ENCODE peak calls at places on chromosomes 6 and 20, in six cellular contexts. One of them, this sample, is unnamed.

GRCh38 chr6:15681946-15682345 is 19.1 kb upstream of the DTNBP1 start:
- DNase-seq in stimulated activated CD4-positive, alpha-beta T cell treated with anti-CD3 and anti-CD28 coated beads, Interleukin-2, amount 100 ng/mL, for 24 hours: no peak
- DNase-seq in colonic mucosa: no peak
- DNase-seq in GM23338: no peak
- DNase-seq in skeletal muscle cell: no peak
- DNase-seq in fibroblast of mammary gland: no peak
- DNase-seq in this sample: no peak

GRCh38 chr6:11185204-11185842 is 47.1 kb downstream of the NEDD9 start:
- DNase-seq in GM23338: no peak
- DNase-seq in stimulated activated CD4-positive, alpha-beta T cell treated with anti-CD3 and anti-CD28 coated beads, Interleukin-2, amount 100 ng/mL, for 24 hours: no peak
- DNase-seq in colonic mucosa: no peak
- DNase-seq in fibroblast of mammary gland: no peak
- DNase-seq in skeletal muscle cell: no peak
- DNase-seq in this sample: no peak

GRCh38 chr6:15872252-15873103 is 209.7 kb upstream of the DTNBP1 start:
- DNase-seq in colonic mucosa: no peak
- DNase-seq in GM23338: no peak
- DNase-seq in skeletal muscle cell: no peak
- DNase-seq in fibroblast of mammary gland: peak; percentile 73
- DNase-seq in stimulated activated CD4-positive, alpha-beta T cell treated with anti-CD3 and anti-CD28 coated beads, Interleukin-2, amount 100 ng/mL, for 24 hours: no peak
- DNase-seq in this sample: no peak

GRCh38 chr6:112357801-112358200 is 10.7 kb downstream of the RFPL4B start:
- DNase-seq in skeletal muscle cell: peak; percentile 48
- DNase-seq in GM23338: no peak
- DNase-seq in colonic mucosa: no peak
- DNase-seq in stimulated activated CD4-positive, alpha-beta T cell treated with anti-CD3 and anti-CD28 coated beads, Interleukin-2, amount 100 ng/mL, for 24 hours: no peak
- DNase-seq in fibroblast of mammary gland: peak; percentile 78
- DNase-seq in this sample: no peak

GRCh38 chr6:122677436-122677835 is 67.2 kb downstream of the PKIB start:
- DNase-seq in colonic mucosa: no peak
- DNase-seq in fibroblast of mammary gland: no peak
- DNase-seq in stimulated activated CD4-positive, alpha-beta T cell treated with anti-CD3 and anti-CD28 coated beads, Interleukin-2, amount 100 ng/mL, for 24 hours: no peak
- DNase-seq in skeletal muscle cell: no peak
- DNase-seq in GM23338: no peak
- DNase-seq in this sample: no peak

GRCh38 chr6:29981211-29981812 is 39.0 kb downstream of the HLA-A start:
- DNase-seq in colonic mucosa: peak; percentile 70
- DNase-seq in stimulated activated CD4-positive, alpha-beta T cell treated with anti-CD3 and anti-CD28 coated beads, Interleukin-2, amount 100 ng/mL, for 24 hours: no peak
- DNase-seq in GM23338: no peak
- DNase-seq in fibroblast of mammary gland: no peak
- DNase-seq in skeletal muscle cell: no peak
- DNase-seq in this sample: no peak

GRCh38 chr6:3624268-3625136 is 127.0 kb downstream of the PXDC1 start:
- DNase-seq in fibroblast of mammary gland: no peak
- DNase-seq in skeletal muscle cell: no peak
- DNase-seq in stimulated activated CD4-positive, alpha-beta T cell treated with anti-CD3 and anti-CD28 coated beads, Interleukin-2, amount 100 ng/mL, for 24 hours: no peak
- DNase-seq in colonic mucosa: no peak
- DNase-seq in GM23338: no peak
- DNase-seq in this sample: no peak

GRCh38 chr20:49024220-49024619 is 21.9 kb upstream of the CSE1L start:
- DNase-seq in skeletal muscle cell: no peak
- DNase-seq in fibroblast of mammary gland: no peak
- DNase-seq in colonic mucosa: no peak
- DNase-seq in GM23338: no peak
- DNase-seq in stimulated activated CD4-positive, alpha-beta T cell treated with anti-CD3 and anti-CD28 coated beads, Interleukin-2, amount 100 ng/mL, for 24 hours: no peak
- DNase-seq in this sample: no peak

GRCh38 chr6:12150812-12151432 is 138.8 kb downstream of the HIVEP1 start:
- DNase-seq in fibroblast of mammary gland: no peak
- DNase-seq in skeletal muscle cell: no peak
- DNase-seq in stimulated activated CD4-positive, alpha-beta T cell treated with anti-CD3 and anti-CD28 coated beads, Interleukin-2, amount 100 ng/mL, for 24 hours: peak; percentile 40
- DNase-seq in GM23338: peak; percentile 75
- DNase-seq in colonic mucosa: peak; percentile 53
- DNase-seq in this sample: no peak

GRCh38 chr20:1392443-1392692 is 486 bp downstream of the FKBP1A start:
- DNase-seq in skeletal muscle cell: no peak
- DNase-seq in colonic mucosa: no peak
- DNase-seq in stimulated activated CD4-positive, alpha-beta T cell treated with anti-CD3 and anti-CD28 coated beads, Interleukin-2, amount 100 ng/mL, for 24 hours: no peak
- DNase-seq in GM23338: peak; percentile 46
- DNase-seq in fibroblast of mammary gland: no peak
- DNase-seq in this sample: no peak

GRCh38 chr6:117317261-117317660 is 51.9 kb downstream of the VGLL2 start:
- DNase-seq in colonic mucosa: no peak
- DNase-seq in skeletal muscle cell: no peak
- DNase-seq in GM23338: peak; percentile 76
- DNase-seq in fibroblast of mammary gland: peak; percentile 36
- DNase-seq in stimulated activated CD4-positive, alpha-beta T cell treated with anti-CD3 and anti-CD28 coated beads, Interleukin-2, amount 100 ng/mL, for 24 hours: no peak
- DNase-seq in this sample: no peak

GRCh38 chr20:15902493-15902892 is 670.8 kb downstream of the KIF16B start:
- DNase-seq in GM23338: peak; percentile 68
- DNase-seq in colonic mucosa: no peak
- DNase-seq in stimulated activated CD4-positive, alpha-beta T cell treated with anti-CD3 and anti-CD28 coated beads, Interleukin-2, amount 100 ng/mL, for 24 hours: peak; percentile 4
- DNase-seq in skeletal muscle cell: no peak
- DNase-seq in fibroblast of mammary gland: no peak
- DNase-seq in this sample: no peak

GRCh38 chr20:21507275-21508229 is 6.3 kb downstream of the NKX2-2 start:
- DNase-seq in skeletal muscle cell: no peak
- DNase-seq in stimulated activated CD4-positive, alpha-beta T cell treated with anti-CD3 and anti-CD28 coated beads, Interleukin-2, amount 100 ng/mL, for 24 hours: no peak
- DNase-seq in fibroblast of mammary gland: no peak
- DNase-seq in GM23338: peak; percentile 31
- DNase-seq in colonic mucosa: no peak
- DNase-seq in this sample: no peak

GRCh38 chr6:101195581-101195980 is 197.9 kb upstream of the GRIK2 start:
- DNase-seq in GM23338: no peak
- DNase-seq in fibroblast of mammary gland: peak; percentile 21
- DNase-seq in colonic mucosa: no peak
- DNase-seq in skeletal muscle cell: no peak
- DNase-seq in stimulated activated CD4-positive, alpha-beta T cell treated with anti-CD3 and anti-CD28 coated beads, Interleukin-2, amount 100 ng/mL, for 24 hours: no peak
- DNase-seq in this sample: no peak

GRCh38 chr6:144378437-144378836 is 93.3 kb downstream of the UTRN start:
- DNase-seq in fibroblast of mammary gland: peak; percentile 78
- DNase-seq in skeletal muscle cell: no peak
- DNase-seq in stimulated activated CD4-positive, alpha-beta T cell treated with anti-CD3 and anti-CD28 coated beads, Interleukin-2, amount 100 ng/mL, for 24 hours: no peak
- DNase-seq in GM23338: no peak
- DNase-seq in colonic mucosa: peak; percentile 29
- DNase-seq in this sample: no peak

GRCh38 chr6:20866038-20866437 is 331.8 kb downstream of the CDKAL1 start:
- DNase-seq in stimulated activated CD4-positive, alpha-beta T cell treated with anti-CD3 and anti-CD28 coated beads, Interleukin-2, amount 100 ng/mL, for 24 hours: no peak
- DNase-seq in skeletal muscle cell: no peak
- DNase-seq in fibroblast of mammary gland: no peak
- DNase-seq in colonic mucosa: no peak
- DNase-seq in GM23338: no peak
- DNase-seq in this sample: no peak

GRCh38 chr20:13042458-13042794 is 33.7 kb downstream of the SPTLC3 start:
- DNase-seq in stimulated activated CD4-positive, alpha-beta T cell treated with anti-CD3 and anti-CD28 coated beads, Interleukin-2, amount 100 ng/mL, for 24 hours: no peak
- DNase-seq in fibroblast of mammary gland: no peak
- DNase-seq in GM23338: no peak
- DNase-seq in colonic mucosa: no peak
- DNase-seq in skeletal muscle cell: no peak
- DNase-seq in this sample: no peak

GRCh38 chr6:87281426-87281825 is 41.0 kb upstream of the SMIM8 start:
- DNase-seq in stimulated activated CD4-positive, alpha-beta T cell treated with anti-CD3 and anti-CD28 coated beads, Interleukin-2, amount 100 ng/mL, for 24 hours: no peak
- DNase-seq in fibroblast of mammary gland: no peak
- DNase-seq in colonic mucosa: no peak
- DNase-seq in GM23338: peak; percentile 13
- DNase-seq in skeletal muscle cell: no peak
- DNase-seq in this sample: no peak

GRCh38 chr6:51513891-51514290 is 573.5 kb downstream of the PKHD1 start:
- DNase-seq in stimulated activated CD4-positive, alpha-beta T cell treated with anti-CD3 and anti-CD28 coated beads, Interleukin-2, amount 100 ng/mL, for 24 hours: no peak
- DNase-seq in colonic mucosa: no peak
- DNase-seq in fibroblast of mammary gland: no peak
- DNase-seq in skeletal muscle cell: no peak
- DNase-seq in GM23338: no peak
- DNase-seq in this sample: no peak

GRCh38 chr20:50191065-50191565 is 485 bp downstream of the CEBPB start:
- DNase-seq in colonic mucosa: peak; percentile 84
- DNase-seq in skeletal muscle cell: no peak
- DNase-seq in fibroblast of mammary gland: peak; percentile 29
- DNase-seq in stimulated activated CD4-positive, alpha-beta T cell treated with anti-CD3 and anti-CD28 coated beads, Interleukin-2, amount 100 ng/mL, for 24 hours: peak; percentile 70
- DNase-seq in GM23338: peak; percentile 28
- DNase-seq in this sample: no peak

This sample was measured in left lobe of liver.